ENCODE peak calls at places on chromosomes 11 and 22, in five cellular contexts. One of them, this sample, is unnamed.

GRCh38 chr11:79438631-79439429 is 2.0 kb downstream of the TENM4 start:
- DNase-seq in astrocyte of the cerebellum: no peak
- DNase-seq in AG04449: no peak
- DNase-seq in coronary artery: no peak
- DNase-seq in HL-60: no peak
- DNase-seq in this sample: no peak

GRCh38 chr11:45285931-45286632 is at the start of gene SYT13:
- DNase-seq in astrocyte of the cerebellum: no peak
- DNase-seq in AG04449: no peak
- DNase-seq in coronary artery: no peak
- DNase-seq in HL-60: no peak
- DNase-seq in this sample: no peak

GRCh38 chr22:21009638-21010425 is 5.1 kb upstream of the P2RX6 start:
- DNase-seq in astrocyte of the cerebellum: peak; percentile 23
- DNase-seq in AG04449: no peak
- DNase-seq in coronary artery: no peak
- DNase-seq in HL-60: peak; percentile 46
- DNase-seq in this sample: no peak

GRCh38 chr11:134819026-134819425 is 407.0 kb upstream of the B3GAT1 start:
- DNase-seq in astrocyte of the cerebellum: no peak
- DNase-seq in AG04449: no peak
- DNase-seq in coronary artery: no peak
- DNase-seq in HL-60: no peak
- DNase-seq in this sample: no peak

GRCh38 chr11:8707541-8708270 is 25.1 kb downstream of the RPL27A start:
- DNase-seq in astrocyte of the cerebellum: peak; percentile 54
- DNase-seq in AG04449: no peak
- DNase-seq in coronary artery: no peak
- DNase-seq in HL-60: no peak
- DNase-seq in this sample: no peak

GRCh38 chr11:86162257-86162656 is 82.3 kb upstream of the EED start:
- DNase-seq in astrocyte of the cerebellum: peak; percentile 46
- DNase-seq in AG04449: no peak
- DNase-seq in coronary artery: no peak
- DNase-seq in HL-60: peak; percentile 77
- DNase-seq in this sample: peak; percentile 39

GRCh38 chr11:125514336-125515101 is 18.5 kb upstream of the FEZ1 start:
- DNase-seq in astrocyte of the cerebellum: peak; percentile 52
- DNase-seq in AG04449: no peak
- DNase-seq in coronary artery: no peak
- DNase-seq in HL-60: peak; percentile 94
- DNase-seq in this sample: no peak

GRCh38 chr11:45150301-45150700 is 3.9 kb downstream of the PRDM11 start:
- DNase-seq in astrocyte of the cerebellum: no peak
- DNase-seq in AG04449: no peak
- DNase-seq in coronary artery: peak; percentile 49
- DNase-seq in HL-60: no peak
- DNase-seq in this sample: no peak

GRCh38 chr22:45777046-45777851 is 105.6 kb downstream of the ATXN10 start:
- DNase-seq in astrocyte of the cerebellum: peak; percentile 76
- DNase-seq in AG04449: peak; percentile 29
- DNase-seq in coronary artery: no peak
- DNase-seq in HL-60: no peak
- DNase-seq in this sample: no peak

GRCh38 chr22:35043251-35043931 is 22.6 kb upstream of the ISX start:
- DNase-seq in astrocyte of the cerebellum: no peak
- DNase-seq in AG04449: no peak
- DNase-seq in coronary artery: no peak
- DNase-seq in HL-60: peak; percentile 3
- DNase-seq in this sample: no peak
- TF ChIP-seq CTCF in astrocyte of the cerebellum: no peak
- TF ChIP-seq CTCF in AG04449: peak; percentile 43
- TF ChIP-seq CTCF in coronary artery: no peak
- TF ChIP-seq CTCF in HL-60: peak; percentile 5
- TF ChIP-seq CTCF in this sample: no peak

DNA sequence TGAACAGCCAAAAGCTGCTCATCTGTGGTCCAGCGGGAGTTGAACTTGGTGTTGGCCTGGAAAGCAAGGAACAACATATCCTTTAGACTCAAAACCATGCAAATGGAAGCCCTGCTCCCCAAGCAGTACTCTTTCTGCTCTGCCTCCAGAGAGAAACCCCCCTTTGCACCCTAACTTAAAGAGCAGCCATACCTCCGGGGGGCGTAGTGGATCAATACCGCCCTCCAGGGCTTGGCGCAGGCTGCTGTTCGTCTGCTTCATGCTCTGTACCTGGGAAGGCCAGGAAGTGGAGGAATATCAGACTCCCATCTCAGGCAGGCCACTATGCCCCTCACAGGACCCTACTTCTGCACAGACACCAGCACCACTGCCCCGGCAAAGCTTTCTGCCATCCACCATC is 4.3 kb downstream of the RCOR2 start:
- DNase-seq in astrocyte of the cerebellum: no peak
- DNase-seq in AG04449: no peak
- DNase-seq in coronary artery: no peak
- DNase-seq in HL-60: no peak
- DNase-seq in this sample: no peak
- TF ChIP-seq CTCF in astrocyte of the cerebellum: no peak
- TF ChIP-seq CTCF in AG04449: no peak
- TF ChIP-seq CTCF in coronary artery: no peak
- TF ChIP-seq CTCF in HL-60: no peak
- TF ChIP-seq CTCF in this sample: no peak

DNA sequence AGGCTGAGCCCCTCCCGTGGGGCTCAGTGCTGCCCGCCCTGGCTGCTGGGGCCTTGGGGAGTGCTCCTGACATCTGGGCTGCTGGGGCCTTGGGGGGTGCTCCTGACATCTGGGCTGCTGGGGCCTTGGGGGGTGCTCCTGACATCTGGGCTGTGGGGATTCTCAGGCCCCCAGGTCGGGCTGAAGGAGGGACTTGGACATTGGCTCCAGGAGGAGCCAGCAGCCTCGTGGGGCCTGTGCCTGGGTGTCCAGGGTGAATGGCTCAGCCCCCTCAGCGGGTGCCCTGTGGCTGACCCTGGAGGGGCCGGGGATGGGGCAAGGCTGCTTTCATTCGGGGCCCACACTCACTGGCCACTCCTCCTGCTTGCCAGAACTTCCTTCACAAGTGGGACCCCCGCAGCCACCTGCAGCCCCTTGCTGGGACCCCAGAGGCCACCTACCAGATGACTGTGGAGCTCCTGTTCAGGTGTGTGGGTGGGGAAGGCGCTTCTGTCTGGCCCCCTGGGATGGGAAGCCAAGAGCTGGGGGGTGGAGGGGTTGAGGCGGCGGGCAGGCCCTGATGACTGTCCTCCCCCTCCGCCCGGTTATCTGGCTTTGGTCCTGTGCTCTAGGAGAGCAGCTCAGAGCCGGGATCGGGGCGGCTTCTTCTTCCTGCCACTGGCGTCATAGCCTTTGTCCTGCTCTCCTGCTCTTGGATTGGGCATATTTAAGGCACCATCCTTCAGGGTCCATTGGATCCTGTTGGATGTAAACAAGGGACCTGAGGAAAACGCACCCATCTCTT is 38.2 kb downstream of the TPCN2 start:
- DNase-seq in astrocyte of the cerebellum: no peak
- DNase-seq in AG04449: no peak
- DNase-seq in coronary artery: no peak
- DNase-seq in HL-60: no peak
- DNase-seq in this sample: no peak
- TF ChIP-seq CTCF in astrocyte of the cerebellum: no peak
- TF ChIP-seq CTCF in AG04449: no peak
- TF ChIP-seq CTCF in coronary artery: no peak
- TF ChIP-seq CTCF in HL-60: no peak
- TF ChIP-seq CTCF in this sample: no peak

DNA sequence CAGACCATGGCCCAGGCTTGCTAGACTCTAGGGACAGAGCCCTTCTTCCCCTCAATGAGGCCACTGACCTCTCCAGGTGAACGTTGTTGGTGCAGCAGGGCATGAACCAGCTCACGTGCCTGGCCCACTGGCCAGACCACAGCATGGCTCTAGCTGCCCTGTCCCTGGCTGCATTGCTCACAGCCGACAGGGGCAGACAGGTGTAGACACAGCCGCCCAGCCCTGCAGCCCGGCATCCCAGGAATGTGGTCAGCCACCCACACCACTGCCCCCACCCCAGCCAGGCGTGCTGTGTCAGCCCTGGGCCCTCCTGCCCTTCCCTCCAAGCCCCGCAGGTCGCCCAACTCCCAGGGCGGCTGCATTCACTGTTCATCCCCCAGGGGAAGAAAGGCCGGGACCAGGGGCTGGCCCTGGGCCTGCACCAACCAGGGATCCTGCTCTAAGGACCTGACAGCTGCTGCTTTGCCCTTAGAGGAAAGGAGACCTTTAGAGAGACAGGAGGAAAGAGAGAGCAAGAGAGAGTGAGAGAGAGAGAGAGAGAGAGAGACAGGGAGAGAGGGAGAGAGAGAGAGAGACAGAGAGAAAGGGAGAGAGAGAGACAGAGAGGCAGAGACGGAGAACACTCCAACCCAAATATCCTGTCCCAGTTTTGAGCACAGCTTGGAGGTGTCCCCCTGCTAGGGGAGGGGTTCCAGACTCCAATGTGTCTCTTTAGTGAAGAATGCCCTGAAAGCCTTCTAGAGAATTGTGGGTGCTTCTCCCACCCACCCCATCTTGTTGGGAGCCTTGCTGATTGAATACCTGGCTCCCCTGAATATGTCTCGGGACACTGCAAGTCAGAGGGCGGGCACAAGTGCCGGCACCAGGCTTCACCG is 44.2 kb upstream of the LINC01488 start:
- DNase-seq in astrocyte of the cerebellum: no peak
- DNase-seq in AG04449: no peak
- DNase-seq in coronary artery: no peak
- DNase-seq in HL-60: no peak
- DNase-seq in this sample: no peak
- TF ChIP-seq CTCF in astrocyte of the cerebellum: no peak
- TF ChIP-seq CTCF in AG04449: no peak
- TF ChIP-seq CTCF in coronary artery: no peak
- TF ChIP-seq CTCF in HL-60: no peak
- TF ChIP-seq CTCF in this sample: no peak

GRCh38 chr11:128953151-128953550 is 10.5 kb upstream of the TP53AIP1 start:
- DNase-seq in astrocyte of the cerebellum: no peak
- DNase-seq in AG04449: no peak
- DNase-seq in coronary artery: no peak
- DNase-seq in HL-60: no peak
- DNase-seq in this sample: no peak

GRCh38 chr11:128961645-128962044 is 19.0 kb upstream of the TP53AIP1 start:
- DNase-seq in astrocyte of the cerebellum: no peak
- DNase-seq in AG04449: no peak
- DNase-seq in coronary artery: no peak
- DNase-seq in HL-60: no peak
- DNase-seq in this sample: no peak

GRCh38 chr11:128957204-128957482 is 14.5 kb upstream of the TP53AIP1 start:
- DNase-seq in astrocyte of the cerebellum: no peak
- DNase-seq in AG04449: no peak
- DNase-seq in coronary artery: no peak
- DNase-seq in HL-60: no peak
- DNase-seq in this sample: no peak

DNA sequence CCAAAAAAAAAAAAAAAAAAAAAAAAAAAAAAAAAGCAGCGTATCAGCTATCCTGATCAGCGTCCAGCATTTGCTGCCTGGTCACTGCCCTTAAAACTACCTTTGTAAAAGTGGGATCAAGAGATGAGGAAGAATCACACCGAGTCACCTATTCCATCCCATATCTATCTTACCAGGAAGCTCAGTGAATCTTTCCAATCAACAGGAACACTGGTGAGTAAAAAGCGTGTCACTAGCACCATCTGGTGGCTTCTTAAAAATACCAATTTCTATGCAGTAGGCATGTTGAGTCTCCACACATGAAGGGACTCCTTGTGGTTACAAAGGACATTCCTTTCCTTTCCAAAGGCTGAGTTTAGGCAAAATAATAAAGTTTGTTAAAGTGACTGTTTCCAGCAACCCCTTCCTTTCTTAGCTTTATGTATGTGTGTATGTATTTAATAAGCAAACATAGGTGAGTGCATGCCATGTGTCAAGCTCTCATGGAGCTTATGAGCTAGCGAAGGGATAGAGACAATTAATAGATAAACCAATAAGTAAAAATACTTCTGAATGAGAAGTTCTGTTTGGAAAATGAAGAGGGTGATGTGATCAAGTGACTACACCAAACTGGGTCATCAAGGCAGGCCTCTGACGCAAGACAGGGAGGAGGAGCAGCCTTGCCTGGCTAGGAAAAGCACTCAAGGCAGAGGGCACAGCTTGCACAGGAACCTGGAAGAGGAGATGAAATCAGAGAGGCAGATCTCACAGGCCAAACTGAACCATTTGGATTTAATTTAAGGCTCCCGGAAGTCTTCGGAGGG is 13.9 kb upstream of the TP53AIP1 start:
- DNase-seq in astrocyte of the cerebellum: peak; percentile 57
- DNase-seq in AG04449: peak; percentile 26
- DNase-seq in coronary artery: no peak
- DNase-seq in HL-60: peak; percentile 14
- DNase-seq in this sample: peak; percentile 34
- TF ChIP-seq CTCF in astrocyte of the cerebellum: peak; percentile 66
- TF ChIP-seq CTCF in AG04449: peak; percentile 57
- TF ChIP-seq CTCF in coronary artery: peak; percentile 51
- TF ChIP-seq CTCF in HL-60: peak; percentile 29
- TF ChIP-seq CTCF in this sample: peak; percentile 64

DNA sequence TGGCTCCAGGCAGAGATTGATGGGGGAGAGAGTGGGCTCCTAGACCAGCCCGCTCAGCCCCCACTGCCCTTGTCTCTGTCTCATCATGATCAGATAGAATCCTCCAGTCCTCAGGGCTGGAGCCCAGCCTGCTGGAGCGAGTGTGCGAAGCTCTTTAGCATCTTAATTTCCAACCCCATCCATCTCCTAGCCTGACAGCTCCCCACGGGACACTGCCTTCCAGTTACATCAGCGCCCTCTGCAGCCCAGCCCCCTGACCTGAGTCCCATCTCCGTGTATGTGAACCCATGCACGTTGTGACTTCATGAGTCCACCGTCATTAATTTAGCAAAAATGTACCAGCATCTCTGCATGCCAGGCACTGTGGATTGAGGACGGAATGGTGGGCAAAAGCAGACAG is 2.1 kb downstream of the P2RX3 start:
- DNase-seq in astrocyte of the cerebellum: no peak
- DNase-seq in AG04449: no peak
- DNase-seq in coronary artery: no peak
- DNase-seq in HL-60: no peak
- DNase-seq in this sample: no peak
- TF ChIP-seq CTCF in astrocyte of the cerebellum: peak; percentile 33
- TF ChIP-seq CTCF in AG04449: peak; percentile 13
- TF ChIP-seq CTCF in coronary artery: no peak
- TF ChIP-seq CTCF in HL-60: no peak
- TF ChIP-seq CTCF in this sample: peak; percentile 18